ENCODE peak calls at places on chromosome 1, in six cellular contexts. Y is stimulated activated CD8-positive, alpha-beta memory T cell treated with anti-CD3 and anti-CD28 coated beads, Interleukin-4, amount 100 ng/mL, for 1 hour; Z is SHP77; D is NCI-H146; L is progenitor cell of endocrine pancreas; K is upper lobe of right lung. S is an unnamed sample.

GRCh38 chr1:211967704-211968103 is 67.7 kb downstream of the INTS7 start:
- DNase-seq in Y (no peak), D (no peak), L (no peak), Z (no peak), K (no peak), S (no peak)

GRCh38 chr1:168092151-168092550 is 44.6 kb downstream of the GPR161 start:
- DNase-seq in L (no peak), Y (no peak), D (no peak), Z (no peak), K (no peak), S (no peak)

GRCh38 chr1:225396357-225396756 is 31.5 kb downstream of the LBR start:
- DNase-seq in Z (no peak), D (no peak), Y (no peak), K (no peak), L (no peak), S (no peak)

GRCh38 chr1:207919523-207920210 is 8.7 kb upstream of the CD34 start:
- DNase-seq in D (no peak), Y (no peak), K (no peak), L (no peak), Z (no peak), S (no peak)

GRCh38 chr1:111283838-111284237 is 6.8 kb upstream of the CHIA start:
- DNase-seq in K (no peak), L (no peak), Z (no peak), D (no peak), Y (no peak), S (no peak)

GRCh38 chr1:202944438-202944921 is 13.6 kb downstream of the ADIPOR1 start:
- DNase-seq in L (no peak), Z (no peak), Y (no peak), K (no peak), D (no peak), S (no peak)

GRCh38 chr1:23910553-23911246 is 2.5 kb downstream of the CNR2 start:
- DNase-seq in K (no peak), Y (no peak), L (no peak), D (no peak), Z (no peak), S (no peak)

GRCh38 chr1:247517795-247518612 is 18.2 kb downstream of the OR2C3 start:
- DNase-seq in Z (no peak), K (no peak), D (no peak), Y (no peak), L (no peak), S (no peak)

GRCh38 chr1:110620250-110620615 is 14.1 kb upstream of the KCNA2 start:
- DNase-seq in D (peak; percentile 16), K (no peak), L (no peak), Z (no peak), Y (no peak), S (peak; percentile 10)

GRCh38 chr1:116486424-116486823 is 84.4 kb downstream of the CD58 start:
- DNase-seq in L (no peak), D (no peak), Z (no peak), K (no peak), Y (no peak), S (no peak)